ENCODE peak calls at places on chromosomes 2 and 18, in ten cellular contexts. G is lower leg skin; P is GDM1; E is EL; C is A549; T is OCI-LY7; A is sigmoid colon; N is effector memory CD4-positive, alpha-beta T cell; F is neural crest cell; S is activated CD8-positive, alpha-beta memory T cell treated with anti-CD3 and anti-CD28 coated beads, Interleukin-2, amount 50 U/mL, for 4 hours. B is an unnamed sample.

GRCh38 chr2:211611061-211611518 is 927.5 kb downstream of the ERBB4 start:
- DNase-seq in N (peak; percentile 23), S (no peak), G (no peak), E (peak; percentile 2), A (no peak), T (no peak), C (peak; percentile 0), P (no peak), F (no peak), B (no peak)

GRCh38 chr2:86025229-86025820 is 80.4 kb downstream of the POLR1A start:
- DNase-seq in A (no peak), T (no peak), N (no peak), E (no peak), S (no peak), C (peak; percentile 57), G (no peak), P (no peak), F (no peak), B (no peak)

GRCh38 chr2:132420776-132421175 is 4.2 kb downstream of the GPR39 start:
- DNase-seq in C (no peak), F (no peak), S (no peak), A (no peak), P (no peak), N (no peak), T (no peak), E (no peak), G (no peak), B (no peak)

GRCh38 chr18:36354989-36355388 is 57.5 kb downstream of the FHOD3 start:
- DNase-seq in S (no peak), N (no peak), A (no peak), T (no peak), P (no peak), F (no peak), G (no peak), C (no peak), E (peak; percentile 69), B (no peak)

GRCh38 chr18:9559253-9559652 is 55.1 kb downstream of the PPP4R1 start:
- DNase-seq in A (no peak), E (no peak), P (no peak), F (no peak), N (no peak), C (no peak), S (no peak), G (no peak), T (no peak), B (no peak)

GRCh38 chr2:240202616-240203015 is 62.2 kb upstream of the OTOS start:
- DNase-seq in C (no peak), G (no peak), A (peak; percentile 18), N (no peak), T (no peak), P (no peak), E (no peak), F (no peak), S (no peak), B (no peak)

GRCh38 chr2:19301706-19302105 is 56.7 kb downstream of the OSR1 start:
- DNase-seq in E (no peak), A (no peak), N (no peak), G (no peak), P (no peak), S (no peak), T (no peak), F (no peak), C (no peak), B (no peak)

GRCh38 chr18:59691046-59691395 is 6.2 kb downstream of the CCBE1 start:
- DNase-seq in P (no peak), C (no peak), T (no peak), E (peak; percentile 64), A (no peak), F (no peak), S (no peak), N (no peak), G (no peak), B (no peak)

GRCh38 chr2:60366178-60366577 is 187.3 kb downstream of the BCL11A start:
- DNase-seq in G (peak; percentile 65), S (no peak), C (no peak), P (peak; percentile 27), E (no peak), T (peak; percentile 89), N (no peak), F (no peak), A (no peak), B (no peak)

GRCh38 chr2:123380536-123380935 is 644.6 kb upstream of the CNTNAP5 start:
- DNase-seq in E (no peak), A (no peak), T (no peak), F (no peak), S (no peak), G (no peak), P (no peak), N (no peak), C (no peak), B (no peak)

GRCh38 chr18:48884306-48885235 is 66.2 kb downstream of the SMAD7 start:
- DNase-seq in C (no peak), S (no peak), N (no peak), G (peak; percentile 82), A (peak; percentile 56), E (no peak), T (no peak), F (no peak), P (no peak), B (no peak)

GRCh38 chr2:50729306-50730105 is 302.4 kb downstream of the NRXN1 start:
- DNase-seq in P (no peak), F (no peak), G (no peak), A (no peak), S (no peak), T (no peak), N (no peak), C (no peak), E (no peak), B (no peak)

GRCh38 chr18:8868779-8869415 is 163.5 kb downstream of the MTCL1 start:
- DNase-seq in F (no peak), T (no peak), S (no peak), N (no peak), G (no peak), A (no peak), P (no peak), C (no peak), E (no peak), B (no peak)

GRCh38 chr2:132384491-132385186 is 32.0 kb upstream of the GPR39 start:
- DNase-seq in P (no peak), S (no peak), A (no peak), T (peak; percentile 63), N (no peak), F (no peak), G (no peak), C (no peak), E (no peak), B (no peak)

GRCh38 chr2:234386971-234387370 is 109.9 kb downstream of the ARL4C start:
- DNase-seq in C (no peak), S (no peak), A (no peak), N (no peak), E (no peak), T (no peak), P (no peak), F (no peak), G (no peak), B (no peak)

GRCh38 chr18:30381826-30382225 is 660.7 kb downstream of the DSC3 start:
- DNase-seq in G (no peak), A (no peak), C (no peak), S (no peak), F (no peak), E (no peak), P (no peak), N (no peak), T (no peak), B (no peak)

GRCh38 chr2:113229795-113230194 is 48.9 kb downstream of the PAX8 start:
- DNase-seq in S (no peak), P (peak; percentile 30), T (no peak), N (no peak), E (no peak), G (no peak), A (no peak), F (no peak), C (no peak), B (no peak)

GRCh38 chr2:237739101-237739500 is 59.5 kb upstream of the RBM44 start:
- DNase-seq in G (no peak), P (no peak), A (peak; percentile 87), C (no peak), F (no peak), N (no peak), E (no peak), T (no peak), S (no peak), B (peak; percentile 93)

GRCh38 chr2:196131949-196132925 is 39.1 kb downstream of the STK17B start:
- DNase-seq in C (no peak), T (peak; percentile 61), P (no peak), E (no peak), F (no peak), S (peak; percentile 59), A (no peak), N (peak; percentile 25), G (no peak), B (no peak)

GRCh38 chr2:231929961-231930600 is 3.9 kb upstream of the NPPC start:
- DNase-seq in A (peak; percentile 89), N (no peak), C (no peak), G (peak; percentile 39), F (no peak), S (no peak), T (peak; percentile 41), E (no peak), P (no peak), B (no peak)

GRCh38 chr2:224284134-224284946 is 117.6 kb downstream of the FAM124B start:
- DNase-seq in G (no peak), N (peak; percentile 15), T (peak; percentile 47), E (peak; percentile 41), A (no peak), S (no peak), F (peak; percentile 46), P (no peak), C (peak; percentile 59), B (no peak)

GRCh38 chr18:63291278-63291677 is 28.3 kb downstream of the BCL2 start:
- DNase-seq in E (no peak), A (no peak), S (no peak), T (no peak), C (no peak), F (no peak), P (no peak), N (no peak), G (no peak), B (no peak)

GRCh38 chr18:57784034-57784815 is 18.9 kb downstream of the ATP8B1 start:
- DNase-seq in T (no peak), N (no peak), A (no peak), E (peak; percentile 85), S (no peak), F (no peak), C (no peak), G (no peak), P (no peak), B (no peak)

GRCh38 chr2:127080941-127081769 is 25.8 kb downstream of the BIN1 start:
- DNase-seq in G (no peak), E (no peak), T (peak; percentile 19), C (no peak), A (no peak), F (no peak), N (peak; percentile 22), S (peak; percentile 59), P (no peak), B (peak; percentile 100)

GRCh38 chr2:136434251-136434715 is 316.3 kb upstream of the CXCR4 start:
- DNase-seq in E (no peak), N (no peak), C (no peak), T (no peak), P (no peak), G (no peak), A (no peak), S (no peak), F (no peak), B (no peak)

GRCh38 chr2:17303496-17303895 is 214.7 kb downstream of the RAD51AP2 start:
- DNase-seq in P (no peak), S (no peak), F (no peak), T (no peak), G (no peak), N (no peak), A (no peak), E (no peak), C (no peak), B (no peak)

GRCh38 chr2:157627594-157628281 is 926 bp downstream of the ACVR1C start:
- DNase-seq in S (peak; percentile 50), A (no peak), P (no peak), N (peak; percentile 12), T (no peak), G (no peak), E (peak; percentile 31), C (no peak), F (no peak), B (no peak)

GRCh38 chr2:8203354-8203753 is 478.5 kb upstream of the ID2 start:
- DNase-seq in G (no peak), S (no peak), N (no peak), A (no peak), F (no peak), E (no peak), P (no peak), T (no peak), C (no peak), B (no peak)